ENCODE peak calls at places on chromosomes 16 and 17, in seven cellular contexts. A, H, L, X, E, J and O are unnamed samples.

GRCh38 chr16:12147681-12148479 is 171.3 kb downstream of the SNX29 start:
- DNase-seq in J (no peak), A (no peak), X (no peak), L (no peak), E (no peak), H (no peak), O (peak; percentile 62)

GRCh38 chr17:78965369-78965982 is 14.2 kb downstream of the LGALS3BP start:
- DNase-seq in H (no peak), E (no peak), L (no peak), J (no peak), A (no peak), X (no peak), O (no peak)

GRCh38 chr16:31460582-31461002 is 1.3 kb downstream of the ARMC5 start:
- DNase-seq in A (no peak), L (peak; percentile 66), E (no peak), H (peak; percentile 78), X (no peak), J (no peak), O (no peak)

GRCh38 chr17:2709173-2709661 is 2.3 kb downstream of the CLUH start:
- DNase-seq in J (no peak), E (peak; percentile 50), A (no peak), H (no peak), X (no peak), L (no peak), O (no peak)

GRCh38 chr17:83190601-83191387 is 111.4 kb downstream of the METRNL start:
- DNase-seq in H (no peak), A (no peak), E (no peak), X (no peak), J (no peak), L (no peak), O (peak; percentile 11)

GRCh38 chr17:72362466-72363335 is 241.9 kb downstream of the SOX9 start:
- DNase-seq in L (peak; percentile 47), E (no peak), A (no peak), H (peak; percentile 93), X (peak; percentile 97), J (no peak), O (no peak)

GRCh38 chr16:68985855-68986254 is 119.6 kb upstream of the HAS3 start:
- DNase-seq in J (no peak), A (no peak), E (no peak), X (no peak), H (peak; percentile 88), L (peak; percentile 48), O (no peak)

GRCh38 chr17:4838306-4838785 is 5.2 kb downstream of the MINK1 start:
- DNase-seq in J (no peak), L (no peak), H (no peak), X (no peak), A (no peak), E (no peak), O (no peak)

GRCh38 chr16:10736926-10737625 is 6.6 kb upstream of the NUBP1 start:
- DNase-seq in L (peak; percentile 80), E (no peak), J (peak; percentile 69), H (peak; percentile 69), X (peak; percentile 54), A (peak; percentile 75), O (peak; percentile 32)

GRCh38 chr17:73249700-73250099 is 12.0 kb downstream of the CPSF4L start:
- DNase-seq in H (no peak), A (no peak), X (no peak), J (no peak), E (no peak), L (no peak), O (peak; percentile 54)

GRCh38 chr17:76713765-76714164 is 3.0 kb upstream of the MXRA7 start:
- DNase-seq in L (no peak), J (no peak), H (no peak), E (no peak), X (no peak), A (no peak), O (no peak)

GRCh38 chr16:87854053-87854906 is 15.0 kb downstream of the SLC7A5 start:
- DNase-seq in J (no peak), H (no peak), A (no peak), L (no peak), X (peak; percentile 64), E (no peak), O (no peak)

GRCh38 chr17:74649909-74650308 is 26.4 kb upstream of the CD300E start:
- DNase-seq in L (no peak), A (no peak), E (no peak), X (no peak), H (no peak), J (no peak), O (no peak)